ENCODE peak calls at places on chromosomes 13 and 19, in five cellular contexts. One of them, this sample, is unnamed.

GRCh38 chr13:112761701-112762689 is 72.2 kb downstream of the ATP11A start:
- DNase-seq in skeletal muscle cell: no peak
- DNase-seq in AML-193: no peak
- DNase-seq in H9: no peak
- DNase-seq in CD4-positive, alpha-beta T cell: no peak
- DNase-seq in this sample: no peak

GRCh38 chr13:112941349-112941748 is 27.7 kb upstream of the MCF2L start:
- DNase-seq in skeletal muscle cell: no peak
- DNase-seq in AML-193: no peak
- DNase-seq in CD4-positive, alpha-beta T cell: no peak
- DNase-seq in H9: no peak
- DNase-seq in this sample: no peak

GRCh38 chr13:106533940-106534843 is 1.3 kb downstream of the EFNB2 start:
- DNase-seq in H9: no peak
- DNase-seq in skeletal muscle cell: no peak
- DNase-seq in AML-193: no peak
- DNase-seq in CD4-positive, alpha-beta T cell: peak; percentile 9
- DNase-seq in this sample: no peak

GRCh38 chr13:31945202-31945978 is 86.2 kb upstream of the FRY start:
- DNase-seq in skeletal muscle cell: peak; percentile 85
- DNase-seq in H9: peak; percentile 39
- DNase-seq in CD4-positive, alpha-beta T cell: no peak
- DNase-seq in AML-193: no peak
- DNase-seq in this sample: peak; percentile 68

GRCh38 chr13:35978607-35979316 is 152.4 kb downstream of the DCLK1 start:
- DNase-seq in AML-193: peak; percentile 69
- DNase-seq in H9: no peak
- DNase-seq in CD4-positive, alpha-beta T cell: no peak
- DNase-seq in skeletal muscle cell: peak; percentile 44
- DNase-seq in this sample: peak; percentile 32

GRCh38 chr13:95552539-95553270 is at the start of gene CLDN10:
- DNase-seq in H9: peak; percentile 92
- DNase-seq in CD4-positive, alpha-beta T cell: no peak
- DNase-seq in AML-193: no peak
- DNase-seq in skeletal muscle cell: no peak
- DNase-seq in this sample: no peak

GRCh38 chr19:6610934-6611370 is 20.0 kb upstream of the CD70 start:
- DNase-seq in AML-193: no peak
- DNase-seq in skeletal muscle cell: peak; percentile 72
- DNase-seq in CD4-positive, alpha-beta T cell: no peak
- DNase-seq in H9: no peak
- DNase-seq in this sample: no peak

GRCh38 chr19:277581-278165 is 13.5 kb downstream of the PLPP2 start:
- DNase-seq in AML-193: no peak
- DNase-seq in skeletal muscle cell: no peak
- DNase-seq in CD4-positive, alpha-beta T cell: no peak
- DNase-seq in H9: peak; percentile 77
- DNase-seq in this sample: peak; percentile 40

GRCh38 chr19:46812898-46813569 is 24.6 kb upstream of the SLC1A5 start:
- DNase-seq in AML-193: no peak
- DNase-seq in skeletal muscle cell: no peak
- DNase-seq in CD4-positive, alpha-beta T cell: no peak
- DNase-seq in H9: no peak
- DNase-seq in this sample: no peak

GRCh38 chr19:47075941-47076340 is 27.5 kb upstream of the TMEM160 start:
- DNase-seq in skeletal muscle cell: no peak
- DNase-seq in AML-193: no peak
- DNase-seq in H9: no peak
- DNase-seq in CD4-positive, alpha-beta T cell: no peak
- DNase-seq in this sample: no peak

GRCh38 chr13:30759748-30760147 is 24.4 kb downstream of the ALOX5AP start:
- DNase-seq in CD4-positive, alpha-beta T cell: no peak
- DNase-seq in AML-193: no peak
- DNase-seq in skeletal muscle cell: no peak
- DNase-seq in H9: no peak
- DNase-seq in this sample: no peak

GRCh38 chr19:1315470-1316166 is 29.9 kb downstream of the EFNA2 start:
- DNase-seq in H9: peak; percentile 78
- DNase-seq in AML-193: peak; percentile 16
- DNase-seq in CD4-positive, alpha-beta T cell: peak; percentile 17
- DNase-seq in skeletal muscle cell: no peak
- DNase-seq in this sample: peak; percentile 9

GRCh38 chr19:53942001-53942786 is 20.5 kb upstream of the CACNG8 start:
- DNase-seq in AML-193: no peak
- DNase-seq in CD4-positive, alpha-beta T cell: no peak
- DNase-seq in skeletal muscle cell: no peak
- DNase-seq in H9: peak; percentile 97
- DNase-seq in this sample: no peak

GRCh38 chr19:45816236-45817009 is 1.3 kb upstream of the RSPH6A start:
- DNase-seq in skeletal muscle cell: no peak
- DNase-seq in CD4-positive, alpha-beta T cell: no peak
- DNase-seq in H9: no peak
- DNase-seq in AML-193: no peak
- DNase-seq in this sample: no peak

GRCh38 chr13:37074703-37075102 is 15.2 kb upstream of the SUPT20H start:
- DNase-seq in AML-193: peak; percentile 81
- DNase-seq in CD4-positive, alpha-beta T cell: no peak
- DNase-seq in H9: no peak
- DNase-seq in skeletal muscle cell: no peak
- DNase-seq in this sample: peak; percentile 61

GRCh38 chr19:45179063-45179847 is 671 bp downstream of the BLOC1S3 start:
- DNase-seq in AML-193: no peak
- DNase-seq in skeletal muscle cell: no peak
- DNase-seq in H9: no peak
- DNase-seq in CD4-positive, alpha-beta T cell: peak; percentile 21
- DNase-seq in this sample: peak; percentile 39

GRCh38 chr19:3931041-3931440 is 1.8 kb upstream of the NMRK2 start:
- DNase-seq in H9: no peak
- DNase-seq in CD4-positive, alpha-beta T cell: no peak
- DNase-seq in skeletal muscle cell: no peak
- DNase-seq in AML-193: no peak
- DNase-seq in this sample: no peak

GRCh38 chr19:21210037-21210621 is 68.3 kb downstream of the ZNF431 start:
- DNase-seq in H9: no peak
- DNase-seq in CD4-positive, alpha-beta T cell: no peak
- DNase-seq in skeletal muscle cell: no peak
- DNase-seq in AML-193: no peak
- DNase-seq in this sample: no peak

GRCh38 chr19:33219261-33219812 is 6.3 kb downstream of the SLC7A10 start:
- DNase-seq in skeletal muscle cell: no peak
- DNase-seq in H9: peak; percentile 63
- DNase-seq in CD4-positive, alpha-beta T cell: no peak
- DNase-seq in AML-193: no peak
- DNase-seq in this sample: no peak

GRCh38 chr19:50489461-50490011 is 12.9 kb upstream of the GARIN5A start:
- DNase-seq in H9: peak; percentile 59
- DNase-seq in CD4-positive, alpha-beta T cell: no peak
- DNase-seq in skeletal muscle cell: no peak
- DNase-seq in AML-193: no peak
- DNase-seq in this sample: no peak

GRCh38 chr13:25171517-25172302 is at the start of gene AMER2:
- DNase-seq in skeletal muscle cell: no peak
- DNase-seq in AML-193: no peak
- DNase-seq in H9: no peak
- DNase-seq in CD4-positive, alpha-beta T cell: no peak
- DNase-seq in this sample: no peak

GRCh38 chr19:4506449-4507149 is 11.7 kb downstream of the PLIN4 start:
- DNase-seq in CD4-positive, alpha-beta T cell: no peak
- DNase-seq in H9: no peak
- DNase-seq in AML-193: peak; percentile 6
- DNase-seq in skeletal muscle cell: no peak
- DNase-seq in this sample: peak; percentile 43

GRCh38 chr13:31773538-31773937 is 34.2 kb downstream of the RXFP2 start:
- DNase-seq in skeletal muscle cell: peak; percentile 75
- DNase-seq in H9: no peak
- DNase-seq in CD4-positive, alpha-beta T cell: no peak
- DNase-seq in AML-193: no peak
- DNase-seq in this sample: no peak

GRCh38 chr19:48734625-48735024 is 5.8 kb downstream of the RASIP1 start:
- DNase-seq in AML-193: no peak
- DNase-seq in H9: no peak
- DNase-seq in CD4-positive, alpha-beta T cell: no peak
- DNase-seq in skeletal muscle cell: no peak
- DNase-seq in this sample: no peak

GRCh38 chr19:35710784-35711723 is 6.7 kb downstream of the ZBTB32 start:
- DNase-seq in H9: no peak
- DNase-seq in AML-193: no peak
- DNase-seq in CD4-positive, alpha-beta T cell: no peak
- DNase-seq in skeletal muscle cell: no peak
- DNase-seq in this sample: no peak

GRCh38 chr13:28716511-28716910 is 2.3 kb downstream of the SLC46A3 start:
- DNase-seq in H9: no peak
- DNase-seq in CD4-positive, alpha-beta T cell: no peak
- DNase-seq in AML-193: peak; percentile 9
- DNase-seq in skeletal muscle cell: peak; percentile 58
- DNase-seq in this sample: no peak

GRCh38 chr13:24251525-24251924 is 57.9 kb upstream of the C1QTNF9 start:
- DNase-seq in CD4-positive, alpha-beta T cell: peak; percentile 76
- DNase-seq in H9: no peak
- DNase-seq in skeletal muscle cell: no peak
- DNase-seq in AML-193: no peak
- DNase-seq in this sample: no peak

GRCh38 chr19:1086618-1087017 is 8.6 kb downstream of the POLR2E start:
- DNase-seq in CD4-positive, alpha-beta T cell: no peak
- DNase-seq in skeletal muscle cell: no peak
- DNase-seq in AML-193: no peak
- DNase-seq in H9: no peak
- DNase-seq in this sample: no peak

GRCh38 chr19:58476498-58477015 is 405 bp downstream of the ZNF446 start:
- DNase-seq in skeletal muscle cell: no peak
- DNase-seq in CD4-positive, alpha-beta T cell: no peak
- DNase-seq in H9: peak; percentile 29
- DNase-seq in AML-193: no peak
- DNase-seq in this sample: peak; percentile 14

GRCh38 chr19:2273356-2274184 is 8.4 kb downstream of the PEAK3 start:
- DNase-seq in skeletal muscle cell: no peak
- DNase-seq in AML-193: peak; percentile 60
- DNase-seq in H9: peak; percentile 95
- DNase-seq in CD4-positive, alpha-beta T cell: peak; percentile 66
- DNase-seq in this sample: peak; percentile 88

GRCh38 chr19:2613507-2614295 is 88.8 kb downstream of the GNG7 start:
- DNase-seq in CD4-positive, alpha-beta T cell: peak; percentile 54
- DNase-seq in skeletal muscle cell: no peak
- DNase-seq in AML-193: peak; percentile 41
- DNase-seq in H9: peak; percentile 71
- DNase-seq in this sample: peak; percentile 39